ENCODE peak calls at places on chromosomes 2 and 18, in seven cellular contexts. N, F, M, S, K, Z and Y are unnamed samples.

GRCh38 chr2:75608684-75609333 is 37.8 kb upstream of the MRPL19 start:
- DNase-seq in M (peak), Z (peak), S (peak), N (peak), K (peak), F (no peak), Y (peak)

GRCh38 chr18:25786778-25787177 is 303.6 kb downstream of the SS18 start:
- DNase-seq in S (peak), Z (no peak), N (no peak), F (no peak), K (no peak), M (no peak), Y (no peak)

GRCh38 chr2:240972636-240973521 is 25.5 kb upstream of the SNED1 start:
- DNase-seq in M (no peak), S (peak), Z (no peak), F (no peak), K (peak), N (no peak), Y (peak)

GRCh38 chr18:78912862-78913261 is 66.8 kb upstream of the SALL3 start:
- DNase-seq in M (no peak), N (no peak), Z (no peak), S (no peak), K (no peak), F (peak), Y (no peak)

GRCh38 chr2:235715601-235716000 is 221.8 kb downstream of the AGAP1 start:
- DNase-seq in F (no peak), K (no peak), Z (no peak), M (no peak), S (no peak), N (no peak), Y (no peak)

GRCh38 chr18:79778291-79778791 is 19.4 kb upstream of the KCNG2 start:
- DNase-seq in S (no peak), M (no peak), K (no peak), F (no peak), N (no peak), Z (no peak), Y (no peak)

GRCh38 chr2:176085861-176086771 is 2.4 kb upstream of the EVX2 start:
- DNase-seq in K (no peak), N (no peak), F (peak), S (peak), Z (no peak), M (peak), Y (no peak)

GRCh38 chr2:136156411-136156810 is 38.5 kb upstream of the CXCR4 start:
- DNase-seq in M (no peak), S (no peak), F (no peak), Z (no peak), K (no peak), N (no peak), Y (no peak)

GRCh38 chr18:48079885-48080284 is 149.4 kb upstream of the SMAD2 start:
- DNase-seq in F (no peak), Z (no peak), N (no peak), K (no peak), S (no peak), M (no peak), Y (no peak)

GRCh38 chr18:21735452-21736015 is 5.1 kb upstream of the MIB1 start:
- DNase-seq in M (no peak), K (peak), F (no peak), Z (no peak), N (peak), S (no peak), Y (peak)

GRCh38 chr2:156476516-156477206 is 40.5 kb downstream of the GPD2 start:
- DNase-seq in K (no peak), N (no peak), F (no peak), M (no peak), Z (no peak), S (peak), Y (no peak)

GRCh38 chr2:195683174-195683573 is 26.1 kb downstream of the SLC39A10 start:
- DNase-seq in F (no peak), Z (no peak), K (no peak), S (no peak), N (no peak), M (no peak), Y (no peak)

GRCh38 chr2:9052821-9053533 is 49.5 kb upstream of the MBOAT2 start:
- DNase-seq in N (no peak), F (no peak), S (no peak), Z (no peak), K (no peak), M (no peak), Y (no peak)

GRCh38 chr2:121831841-121832240 is 76.4 kb downstream of the TSN start:
- DNase-seq in N (no peak), S (peak), M (no peak), K (peak), Z (peak), F (no peak), Y (peak)

GRCh38 chr2:25090801-25091200 is 48.9 kb downstream of the EFR3B start:
- DNase-seq in M (no peak), N (no peak), S (no peak), Z (no peak), K (no peak), F (no peak), Y (no peak)

GRCh38 chr2:171254666-171255065 is 94.0 kb upstream of the TLK1 start:
- DNase-seq in K (no peak), S (no peak), N (no peak), M (no peak), F (no peak), Z (no peak), Y (no peak)

GRCh38 chr2:112646791-112647720 is 1.3 kb downstream of the SLC20A1 start:
- DNase-seq in Z (no peak), K (no peak), F (no peak), N (no peak), M (no peak), S (peak), Y (no peak)

GRCh38 chr18:26657618-26658581 is 109.5 kb upstream of the KCTD1 start:
- DNase-seq in N (no peak), M (no peak), S (no peak), F (no peak), K (no peak), Z (no peak), Y (no peak)

GRCh38 chr2:207165121-207166038 is at the start of gene KLF7:
- DNase-seq in M (peak), K (peak), Z (peak), F (no peak), S (peak), N (peak), Y (peak)

GRCh38 chr2:236172866-236173733 is 4.9 kb upstream of the GBX2 start:
- DNase-seq in M (no peak), K (no peak), Z (no peak), N (no peak), F (no peak), S (no peak), Y (no peak)

GRCh38 chr18:7567487-7568425 is 640 bp downstream of the PTPRM start:
- DNase-seq in Z (peak), F (peak), K (peak), S (peak), M (peak), N (no peak), Y (peak)

GRCh38 chr2:24124003-24124585 is 825 bp downstream of the FAM228B start:
- DNase-seq in N (no peak), S (peak), K (no peak), Z (no peak), F (no peak), M (no peak), Y (no peak)

GRCh38 chr2:44596537-44597320 is 235.0 kb downstream of the CAMKMT start:
- DNase-seq in N (no peak), K (no peak), F (no peak), Z (no peak), M (no peak), S (no peak), Y (no peak)

GRCh38 chr2:172293952-172294351 is 133.4 kb upstream of the ITGA6 start:
- DNase-seq in S (peak), M (peak), N (no peak), K (peak), Z (peak), F (no peak), Y (peak)

GRCh38 chr2:171407030-171407707 is 26.6 kb downstream of the METTL8 start:
- DNase-seq in Z (no peak), N (no peak), M (peak), F (no peak), K (no peak), S (no peak), Y (no peak)

GRCh38 chr18:77733292-77733903 is 483.8 kb downstream of the GALR1 start:
- DNase-seq in F (no peak), N (no peak), Z (no peak), M (no peak), K (no peak), S (no peak), Y (no peak)

GRCh38 chr2:238439093-238439849 is 12.5 kb downstream of the ASB1 start:
- DNase-seq in N (no peak), F (peak), K (no peak), Z (no peak), S (peak), M (no peak), Y (no peak)

GRCh38 chr2:71952572-71953188 is 195.0 kb downstream of the CYP26B1 start:
- DNase-seq in K (no peak), M (no peak), F (no peak), Z (no peak), N (no peak), S (no peak), Y (no peak)

GRCh38 chr2:42010743-42011298 is 37.0 kb upstream of the PKDCC start:
- DNase-seq in S (peak), F (no peak), K (no peak), N (no peak), M (no peak), Z (no peak), Y (no peak)

GRCh38 chr18:9722691-9723090 is 14.6 kb downstream of the RAB31 start:
- DNase-seq in N (no peak), F (no peak), M (no peak), S (peak), K (no peak), Z (no peak), Y (no peak)

GRCh38 chr2:98583866-98584618 is 24.3 kb downstream of the COA5 start:
- DNase-seq in S (no peak), Z (no peak), M (no peak), K (no peak), F (peak), N (no peak), Y (no peak)

GRCh38 chr18:74375999-74376398 is 60.4 kb downstream of the C18orf63 start:
- DNase-seq in K (no peak), Z (no peak), S (peak), M (no peak), F (no peak), N (no peak), Y (no peak)

GRCh38 chr2:72778410-72778809 is 47.4 kb downstream of the EXOC6B start:
- DNase-seq in K (no peak), Z (no peak), F (no peak), M (no peak), N (no peak), S (peak), Y (no peak)

GRCh38 chr2:121052507-121052906 is 232.5 kb downstream of the TFCP2L1 start:
- DNase-seq in N (no peak), F (no peak), M (no peak), Z (no peak), K (no peak), S (no peak), Y (no peak)

GRCh38 chr2:143259368-143259958 is 130.2 kb downstream of the ARHGAP15 start:
- DNase-seq in K (peak), F (no peak), N (peak), Z (peak), S (peak), M (peak), Y (peak)

GRCh38 chr2:240212425-240213225 is 72.2 kb upstream of the OTOS start:
- DNase-seq in K (no peak), N (no peak), F (no peak), M (no peak), Z (no peak), S (no peak), Y (no peak)

GRCh38 chr18:77012751-77013550 is 119.6 kb downstream of the MBP start:
- DNase-seq in F (no peak), N (no peak), K (no peak), M (no peak), S (no peak), Z (no peak), Y (no peak)

GRCh38 chr18:25080988-25081387 is 271.0 kb downstream of the ZNF521 start:
- DNase-seq in N (no peak), S (no peak), F (no peak), Z (no peak), K (no peak), M (no peak), Y (no peak)

GRCh38 chr2:182050333-182050855 is 64.7 kb downstream of the PPP1R1C start:
- DNase-seq in S (no peak), K (no peak), F (no peak), N (no peak), M (no peak), Z (no peak), Y (no peak)

DNA sequence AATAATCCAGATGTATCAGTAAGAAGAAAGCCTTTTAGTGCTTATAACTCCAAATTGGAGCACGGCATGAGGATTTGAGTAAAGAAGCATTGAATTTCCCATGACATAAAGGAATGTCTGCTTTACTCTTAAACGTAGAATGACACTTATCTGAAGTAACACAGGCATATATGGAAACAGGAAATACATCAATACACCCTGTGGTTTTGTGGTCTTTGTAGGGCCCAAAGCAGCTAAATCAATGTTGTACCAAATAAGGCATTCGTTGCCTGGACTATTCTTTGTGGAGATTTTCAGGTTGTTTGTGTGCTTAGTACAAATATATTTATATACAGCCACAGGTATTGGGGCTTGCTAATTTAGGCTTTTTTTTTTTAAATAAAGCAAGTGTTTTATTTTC is 660.5 kb downstream of the LRRTM4 start:
- DNase-seq in K (no peak), M (no peak), S (no peak), N (no peak), F (no peak), Z (no peak), Y (no peak)
- H3K4me3 ChIP-seq in K (no peak), M (no peak), S (no peak), N (no peak), F (no peak), Z (no peak), Y (no peak)

DNA sequence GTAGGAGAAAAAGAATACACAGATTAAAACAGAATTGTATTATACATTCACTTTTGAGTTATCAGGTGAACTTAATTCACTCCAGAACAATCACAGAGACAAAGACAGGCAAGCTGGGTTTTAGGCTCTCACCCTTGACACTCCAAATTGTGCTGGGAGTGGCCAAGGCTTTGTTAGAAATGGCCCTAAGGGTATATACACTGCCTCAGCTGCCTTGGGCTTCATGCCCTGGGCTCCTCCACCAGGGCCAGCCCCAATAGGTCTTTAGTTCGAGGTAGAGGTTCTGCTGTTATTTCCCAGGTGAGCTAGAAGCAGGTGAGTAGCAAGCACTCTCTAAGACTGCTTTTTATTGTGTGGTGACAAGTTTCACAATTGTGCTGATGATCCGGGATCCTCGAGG is 19.9 kb downstream of the GEMIN6 start:
- DNase-seq in F (no peak), Z (no peak), S (no peak), M (no peak), K (no peak), N (no peak), Y (no peak)
- H3K4me3 ChIP-seq in F (no peak), Z (no peak), S (no peak), M (no peak), K (no peak), N (no peak), Y (no peak)

GRCh38 chr2:69634197-69634821 is 9.2 kb downstream of the AAK1 start:
- DNase-seq in F (no peak), N (no peak), M (peak), K (no peak), Z (no peak), S (peak), Y (no peak)
- H3K4me3 ChIP-seq in F (no peak), N (no peak), M (no peak), K (no peak), Z (no peak), S (no peak), Y (no peak)

DNA sequence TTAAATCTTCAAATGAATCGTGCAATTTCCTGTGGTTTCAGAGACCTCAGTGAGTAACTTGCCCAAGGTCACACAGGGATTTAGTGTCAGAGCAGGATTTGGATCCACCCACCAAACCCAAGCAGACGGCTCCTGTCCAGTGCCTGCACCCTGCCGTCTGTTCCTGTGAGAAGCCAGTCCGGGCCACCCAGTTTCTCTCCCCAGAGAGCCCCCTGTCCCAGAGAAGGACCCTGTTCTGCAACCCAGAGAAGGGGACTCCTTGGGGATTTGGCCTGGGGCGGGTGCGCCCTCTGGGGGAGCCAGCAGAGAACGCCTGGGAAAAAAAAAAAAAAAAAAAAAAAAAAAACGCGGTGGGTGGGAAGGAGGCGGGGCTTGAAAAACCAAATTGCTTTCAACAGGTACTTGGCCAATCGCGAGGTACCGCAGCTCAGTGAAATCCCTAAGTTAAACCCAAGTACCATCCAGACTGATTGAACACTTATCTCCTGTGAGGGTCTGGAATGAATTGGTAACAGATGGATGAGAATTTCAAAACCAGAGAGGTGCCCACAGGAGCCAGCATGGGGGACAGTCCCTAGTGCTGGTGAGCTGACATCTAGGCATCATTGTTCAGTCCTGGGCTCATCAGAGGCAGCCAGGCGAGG is 30.9 kb upstream of the REEP1 start:
- DNase-seq in M (peak), Z (peak), F (no peak), S (peak), K (peak), N (peak), Y (peak)
- H3K4me3 ChIP-seq in M (no peak), Z (no peak), F (peak), S (peak), K (no peak), N (peak), Y (no peak)

GRCh38 chr2:233841183-233841582 is 13.2 kb downstream of the HJURP start:
- DNase-seq in K (no peak), S (no peak), Z (no peak), N (no peak), F (no peak), M (no peak), Y (no peak)
- H3K4me3 ChIP-seq in K (no peak), S (no peak), Z (no peak), N (no peak), F (no peak), M (no peak), Y (no peak)

GRCh38 chr2:55327470-55328230 is 58.6 kb upstream of the MTIF2 start:
- DNase-seq in M (no peak), F (no peak), N (no peak), K (no peak), S (no peak), Z (no peak), Y (no peak)
- H3K4me3 ChIP-seq in M (no peak), F (no peak), N (no peak), K (no peak), S (no peak), Z (no peak), Y (no peak)